ENCODE peak calls at places on chromosomes 11 and 22, in nine cellular contexts. N is nephron progenitor cell, Q is thyroid gland, W is AG04450, F is mucosa of descending colon, X is adrenal gland, C is body of pancreas, J is HCT116, Z is psoas muscle. D is an unnamed sample.

GRCh38 chr11:96293583-96293982 is 49.4 kb downstream of the MAML2 start:
- DNase-seq in J (no peak), C (no peak), Z (no peak), Q (no peak), X (no peak), F (no peak), W (no peak), N (no peak), D (no peak)

GRCh38 chr11:69468911-69469885 is 12.3 kb upstream of the LINC01488 start:
- DNase-seq in J (no peak), N (no peak), Z (no peak), F (no peak), X (no peak), Q (peak), C (no peak), W (no peak), D (no peak)

GRCh38 chr22:39173050-39173706 is 20.7 kb upstream of the CBX7 start:
- DNase-seq in Q (no peak), Z (no peak), J (no peak), F (no peak), X (no peak), N (no peak), W (no peak), C (no peak), D (no peak)

GRCh38 chr22:42816339-42816738 is 40.7 kb downstream of the ARFGAP3 start:
- DNase-seq in J (no peak), C (no peak), W (no peak), N (no peak), Q (peak), F (no peak), X (peak), Z (no peak), D (no peak)

GRCh38 chr11:29310016-29310415 is 706.8 kb downstream of the KCNA4 start:
- DNase-seq in Q (no peak), F (no peak), X (no peak), J (no peak), W (peak), Z (no peak), N (no peak), C (no peak), D (no peak)

GRCh38 chr11:110077866-110078325 is 15.3 kb upstream of the ZC3H12C start:
- DNase-seq in Z (no peak), F (peak), Q (no peak), J (no peak), W (no peak), C (no peak), N (no peak), X (peak), D (no peak)

GRCh38 chr11:41237386-41237785 is 222.1 kb downstream of the LRRC4C start:
- DNase-seq in W (no peak), Z (no peak), X (no peak), C (no peak), Q (peak), J (no peak), N (no peak), F (no peak), D (no peak)

GRCh38 chr11:121895919-121896318 is 220.1 kb downstream of the BLID start:
- DNase-seq in N (no peak), X (no peak), F (no peak), C (no peak), Q (no peak), J (no peak), W (no peak), Z (no peak), D (no peak)

GRCh38 chr11:68925613-68926012 is 21.9 kb downstream of the IGHMBP2 start:
- DNase-seq in W (no peak), N (no peak), Q (no peak), Z (no peak), X (no peak), F (no peak), J (no peak), C (no peak), D (no peak)

GRCh38 chr11:8086001-8086479 is 5.0 kb downstream of the TUB start:
- DNase-seq in F (no peak), C (no peak), J (no peak), Q (no peak), Z (no peak), W (no peak), N (no peak), X (no peak), D (no peak)

GRCh38 chr11:61716478-61717285 is 35.8 kb upstream of the MYRF start:
- DNase-seq in W (no peak), N (no peak), F (no peak), Z (no peak), Q (no peak), C (no peak), J (no peak), X (no peak), D (no peak)

GRCh38 chr11:73795925-73796632 is 8.4 kb downstream of the MRPL48 start:
- DNase-seq in X (no peak), J (no peak), C (no peak), Q (peak), N (peak), W (no peak), Z (no peak), F (no peak), D (no peak)

GRCh38 chr11:58688779-58689503 is 42.8 kb downstream of the GLYAT start:
- DNase-seq in C (no peak), X (no peak), W (no peak), J (no peak), Z (no peak), N (no peak), F (no peak), Q (no peak), D (no peak)

GRCh38 chr11:114413958-114414357 is 13.5 kb downstream of the RBM7 start:
- DNase-seq in J (no peak), N (no peak), Z (no peak), Q (no peak), F (no peak), W (no peak), C (no peak), X (no peak), D (no peak)

GRCh38 chr11:18171377-18172000 is 1.1 kb upstream of the MRGPRX4 start:
- DNase-seq in X (peak), F (peak), Z (no peak), C (no peak), N (peak), Q (peak), W (no peak), J (peak), D (no peak)

GRCh38 chr11:80606726-80607125 is 1165.9 kb upstream of the TENM4 start:
- DNase-seq in N (no peak), Q (no peak), J (no peak), W (no peak), Z (no peak), X (no peak), C (no peak), F (no peak), D (no peak)

GRCh38 chr11:92399702-92400101 is 175.1 kb downstream of the FAT3 start:
- DNase-seq in X (no peak), C (no peak), J (no peak), Z (no peak), F (no peak), N (no peak), W (no peak), Q (no peak), D (no peak)

GRCh38 chr22:24289138-24289537 is 18.5 kb downstream of the SPECC1L start:
- DNase-seq in Q (no peak), J (no peak), X (no peak), W (peak), N (no peak), F (no peak), C (no peak), Z (no peak), D (no peak)

GRCh38 chr11:1728931-1729691 is 21.3 kb downstream of the IFITM10 start:
- DNase-seq in X (peak), J (no peak), C (no peak), Q (no peak), W (no peak), Z (no peak), F (no peak), N (no peak), D (no peak)

GRCh38 chr11:17851697-17852096 is 117.1 kb downstream of the KCNC1 start:
- DNase-seq in Q (no peak), F (no peak), X (no peak), J (no peak), C (no peak), W (no peak), Z (no peak), N (no peak), D (no peak)

GRCh38 chr22:35548762-35549106 is 8.1 kb downstream of the RASD2 start:
- DNase-seq in Q (no peak), J (no peak), X (no peak), C (no peak), N (no peak), Z (no peak), W (no peak), F (no peak), D (no peak)

GRCh38 chr11:125079151-125079877 is 16.2 kb downstream of the SLC37A2 start:
- DNase-seq in W (no peak), J (no peak), F (no peak), X (peak), Q (no peak), N (no peak), Z (no peak), C (no peak), D (no peak)

GRCh38 chr22:20464096-20464614 is 26.5 kb upstream of the SCARF2 start:
- DNase-seq in Z (no peak), Q (no peak), C (no peak), X (no peak), W (no peak), F (no peak), J (no peak), N (no peak), D (no peak)

GRCh38 chr11:119794141-119794665 is 65.2 kb upstream of the NECTIN1 start:
- DNase-seq in Q (no peak), F (no peak), Z (no peak), X (no peak), J (no peak), C (no peak), N (peak), W (no peak), D (no peak)

GRCh38 chr11:99260696-99261095 is 239.9 kb downstream of the CNTN5 start:
- DNase-seq in Q (no peak), X (no peak), Z (no peak), N (no peak), J (no peak), C (no peak), W (no peak), F (no peak), D (no peak)

GRCh38 chr22:33056108-33056507 is 2.1 kb downstream of the SYN3 start:
- DNase-seq in Z (no peak), W (no peak), C (no peak), X (no peak), J (no peak), Q (no peak), F (no peak), N (no peak), D (no peak)

GRCh38 chr11:130202818-130203671 is 43.5 kb downstream of the ST14 start:
- DNase-seq in N (no peak), W (no peak), J (no peak), Q (no peak), Z (no peak), X (no peak), F (no peak), C (no peak), D (no peak)

GRCh38 chr11:69923641-69924307 is 104.6 kb upstream of the FGF3 start:
- DNase-seq in J (no peak), C (no peak), N (peak), X (no peak), Z (no peak), W (no peak), F (no peak), Q (no peak), D (no peak)

GRCh38 chr11:68312780-68313573 is 586 bp downstream of the LRP5 start:
- DNase-seq in J (no peak), F (peak), Z (no peak), Q (peak), W (no peak), X (no peak), C (no peak), N (peak), D (no peak)

GRCh38 chr22:31935961-31936635 is 8.2 kb upstream of the YWHAH start:
- DNase-seq in N (no peak), W (no peak), F (no peak), X (no peak), J (no peak), Z (no peak), C (no peak), Q (no peak), D (no peak)

GRCh38 chr11:101987370-101987769 is 59.9 kb upstream of the CFAP300 start:
- DNase-seq in J (no peak), N (no peak), Q (no peak), X (no peak), C (no peak), W (no peak), F (no peak), Z (no peak), D (no peak)

GRCh38 chr11:18650859-18651557 is 16.9 kb upstream of the SPTY2D1 start:
- DNase-seq in J (peak), Q (peak), X (peak), N (no peak), Z (no peak), W (peak), C (peak), F (peak), D (no peak)

GRCh38 chr11:11396290-11397042 is 43.4 kb upstream of the CSNK2A3 start:
- DNase-seq in C (peak), F (no peak), W (peak), Z (peak), N (no peak), Q (no peak), J (no peak), X (no peak), D (no peak)

GRCh38 chr11:55707029-55707428 is 45.0 kb downstream of the OR4C6 start:
- DNase-seq in J (no peak), N (no peak), X (no peak), F (no peak), C (no peak), Z (no peak), Q (no peak), W (no peak), D (no peak)

GRCh38 chr22:32736746-32737145 is 64.8 kb upstream of the TIMP3 start:
- DNase-seq in C (no peak), F (no peak), Q (no peak), J (no peak), X (no peak), N (no peak), W (no peak), Z (no peak), D (no peak)

GRCh38 chr11:6022954-6023353 is 7.6 kb downstream of the OR56A1 start:
- DNase-seq in Z (no peak), Q (no peak), N (peak), W (no peak), C (peak), J (peak), F (peak), X (no peak), D (no peak)

GRCh38 chr11:47908198-47908597 is 60.0 kb upstream of the NUP160 start:
- DNase-seq in J (no peak), Z (no peak), X (no peak), W (no peak), F (no peak), C (peak), Q (no peak), N (no peak), D (no peak)

GRCh38 chr11:134404485-134405341 is 7.3 kb downstream of the B3GAT1 start:
- DNase-seq in J (no peak), C (no peak), Q (no peak), X (no peak), Z (no peak), F (no peak), W (no peak), N (no peak), D (no peak)

DNA sequence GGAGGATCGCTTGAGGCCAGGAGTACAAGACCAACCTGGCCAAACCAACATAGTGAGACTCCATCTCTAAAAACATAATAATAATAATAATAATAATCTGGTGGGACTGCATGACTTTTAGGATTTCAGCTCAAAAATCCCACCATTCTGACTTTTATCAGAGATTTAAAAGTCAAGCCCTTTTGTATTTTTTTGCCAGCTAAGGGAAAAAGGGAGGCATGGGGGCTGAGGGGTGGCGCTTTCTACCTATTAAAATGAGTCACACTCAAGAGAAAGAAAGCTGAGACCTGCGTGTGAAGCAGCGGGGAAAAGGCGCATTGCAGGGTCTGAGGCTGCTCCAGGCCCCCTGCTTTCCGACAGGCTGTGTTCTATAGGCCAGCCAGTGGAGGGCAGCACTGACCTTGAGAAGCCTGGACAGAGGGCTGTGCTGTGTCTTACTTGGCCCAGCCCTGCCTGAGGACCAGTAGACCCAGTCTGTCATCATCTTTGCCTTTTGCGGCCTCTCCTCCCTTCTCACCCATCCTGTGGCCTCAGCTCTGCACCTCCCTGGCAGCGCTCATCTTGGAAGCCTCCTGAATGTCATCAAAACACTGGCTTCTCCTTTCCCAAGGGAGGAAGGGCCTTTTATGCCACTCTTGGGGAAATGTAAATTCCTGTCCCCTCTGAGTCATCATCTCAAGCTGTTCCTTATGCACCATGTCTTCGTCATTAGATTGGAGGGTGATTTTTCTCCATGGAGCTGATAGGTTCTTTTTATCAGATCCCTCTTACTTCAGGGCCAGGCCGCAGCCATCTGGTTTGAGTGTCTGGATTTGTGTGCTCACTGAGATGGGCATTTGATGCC is 12.7 kb upstream of the MAPK8IP1 start:
- DNase-seq in W (peak), Z (peak), C (peak), J (peak), X (peak), N (peak), Q (peak), F (no peak), D (no peak)
- TF ChIP-seq CTCF in W (peak), Z (peak), C (peak), J (peak), X (peak), N (peak), Q (peak), F (peak), D (peak)

GRCh38 chr11:76579047-76579751 is 91.3 kb downstream of the LRRC32 start:
- DNase-seq in W (no peak), F (no peak), Q (no peak), N (no peak), X (peak), Z (peak), J (no peak), C (peak), D (no peak)
- TF ChIP-seq CTCF in W (peak), F (no peak), Q (no peak), N (no peak), X (peak), Z (peak), J (peak), C (no peak), D (no peak)

DNA sequence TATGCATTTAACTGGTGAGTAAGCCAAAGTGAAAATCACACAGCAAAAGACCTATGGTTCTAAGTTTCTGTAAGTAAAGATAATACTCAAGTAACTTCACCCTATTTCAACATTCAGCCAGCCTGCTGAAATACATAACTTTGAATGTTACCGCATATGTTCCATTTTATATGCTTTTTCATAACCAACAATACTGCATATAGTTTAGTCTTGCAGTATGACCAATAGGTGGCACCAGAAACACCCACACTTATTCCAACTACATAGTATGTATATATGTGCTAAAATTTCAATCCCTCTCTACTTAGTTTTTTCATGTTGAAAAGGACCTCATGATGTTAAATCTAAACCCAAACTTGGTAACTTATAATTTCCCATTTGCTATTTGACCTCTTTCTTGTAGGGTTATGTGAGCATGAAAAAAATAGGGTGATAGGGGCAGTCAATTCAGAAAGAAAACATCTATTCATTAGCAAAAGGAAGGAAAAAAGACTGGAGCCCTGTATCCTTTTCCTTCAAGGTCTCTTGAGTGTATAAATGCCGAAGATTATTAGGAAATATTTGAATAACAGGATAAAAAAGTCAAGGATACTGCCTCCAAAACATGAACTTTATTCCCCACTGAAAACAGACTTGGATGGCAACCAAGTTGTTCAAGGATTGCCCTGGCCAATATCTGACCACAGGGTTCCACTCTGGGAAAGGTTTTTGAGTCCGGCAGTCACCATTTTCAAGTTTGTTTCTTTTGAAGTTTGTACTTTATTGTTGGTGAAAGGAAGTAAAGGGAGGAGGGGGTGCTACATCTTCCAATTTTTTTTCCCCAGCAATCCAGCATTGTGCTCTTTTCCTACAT is 23.8 kb upstream of the FZD4 start:
- DNase-seq in W (no peak), Z (no peak), N (no peak), X (peak), F (peak), C (peak), Q (no peak), J (peak), D (no peak)
- TF ChIP-seq CTCF in W (peak), Z (peak), N (peak), X (peak), F (peak), C (peak), Q (peak), J (peak), D (peak)

GRCh38 chr11:34566736-34567135 is 53.1 kb upstream of the ELF5 start:
- DNase-seq in N (no peak), C (no peak), X (no peak), J (no peak), F (no peak), W (no peak), Q (no peak), Z (no peak), D (no peak)

GRCh38 chr11:34564807-34565241 is 51.2 kb upstream of the ELF5 start:
- DNase-seq in N (no peak), X (peak), Q (peak), Z (peak), W (no peak), J (no peak), F (no peak), C (no peak), D (no peak)

GRCh38 chr11:34564406-34564805 is 50.8 kb upstream of the ELF5 start:
- DNase-seq in C (no peak), Q (no peak), X (no peak), N (no peak), Z (no peak), W (no peak), F (no peak), J (peak), D (no peak)

GRCh38 chr11:34566209-34566551 is 52.6 kb upstream of the ELF5 start:
- DNase-seq in X (no peak), C (no peak), J (no peak), Q (no peak), F (no peak), N (no peak), Z (no peak), W (no peak), D (no peak)

DNA sequence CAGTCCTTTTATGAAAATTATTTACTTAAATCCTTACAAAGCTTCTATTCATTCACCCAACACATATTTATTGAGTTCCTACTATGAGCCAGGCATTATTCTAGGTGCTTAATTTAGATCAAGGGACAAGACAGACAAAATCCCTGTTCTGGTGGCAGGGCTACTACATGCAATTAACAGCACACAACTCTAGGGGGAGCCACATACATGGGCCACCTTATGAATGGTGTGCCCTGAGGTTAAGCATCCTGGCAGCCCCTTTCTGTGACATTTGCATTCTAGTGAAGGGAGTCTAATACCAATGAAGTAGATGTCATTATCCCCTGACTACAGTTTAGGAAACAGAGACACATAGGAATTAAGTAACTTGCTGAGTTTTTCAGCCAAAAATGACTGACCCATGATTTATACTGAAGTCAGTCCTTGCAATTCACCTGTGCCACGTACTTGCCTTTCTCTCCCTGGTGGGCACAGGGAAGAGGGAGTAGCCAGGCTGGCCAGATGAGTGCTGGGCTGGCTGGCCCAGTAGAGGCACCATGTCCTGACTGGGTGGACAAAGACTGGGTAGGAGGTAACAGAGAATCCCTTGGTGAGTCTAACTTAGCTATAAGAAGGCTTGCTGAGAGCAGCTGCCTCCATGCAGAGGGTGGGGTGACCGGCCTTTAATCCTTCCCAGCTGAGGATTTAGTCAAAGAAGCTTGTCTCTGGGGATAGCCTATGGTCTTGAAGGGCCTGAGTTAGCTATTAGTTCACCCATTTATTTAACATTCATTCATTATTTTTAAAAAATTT is 52.0 kb upstream of the ELF5 start:
- DNase-seq in N (no peak), C (no peak), X (no peak), Z (no peak), W (no peak), F (peak), Q (no peak), J (peak), D (no peak)
- TF ChIP-seq CTCF in N (peak), C (peak), X (peak), Z (no peak), W (peak), F (no peak), Q (no peak), J (peak), D (peak)